ENCODE peak calls at places on chromosomes 16 and 17, in nine cellular contexts. A is GM12891, R is lower leg skin, U is uterus, E is A549, Y is heart left ventricle, L is H54, Q is IMR-90, D is HCT116. J is an unnamed sample.
A peak's percentile ranks its signal among the peaks of the same experiment; 100 is the strongest.

GRCh38 chr17:17191346-17191792 is 14.8 kb downstream of the PLD6 start:
- DNase-seq in U (peak; percentile 44), D (no peak), Q (peak; percentile 88), A (no peak), E (no peak), Y (no peak), L (peak; percentile 73), R (no peak), J (no peak)

GRCh38 chr17:78306913-78307312 is 53.0 kb downstream of the SOCS3 start:
- DNase-seq in Q (no peak), R (no peak), U (no peak), E (no peak), D (no peak), L (no peak), Y (no peak), A (no peak), J (no peak)

GRCh38 chr17:7835818-7836595 is 2.0 kb downstream of the KDM6B start:
- DNase-seq in D (no peak), U (no peak), E (peak; percentile 48), R (peak; percentile 94), L (no peak), A (no peak), Q (peak; percentile 58), Y (peak; percentile 88), J (peak; percentile 92)

GRCh38 chr16:3161235-3162018 is 26.6 kb upstream of the OR1F1 start:
- DNase-seq in A (no peak), D (no peak), L (no peak), R (no peak), Y (peak; percentile 56), E (peak; percentile 59), Q (no peak), U (no peak), J (no peak)

GRCh38 chr16:12228607-12229499 is 252.3 kb downstream of the SNX29 start:
- DNase-seq in R (peak; percentile 89), L (peak; percentile 35), U (peak; percentile 28), Q (peak; percentile 71), Y (no peak), E (peak; percentile 57), D (peak; percentile 28), A (peak; percentile 33), J (peak; percentile 76)

GRCh38 chr17:73566905-73567782 is 77.1 kb downstream of the SDK2 start:
- DNase-seq in D (no peak), L (no peak), Q (no peak), E (no peak), Y (peak; percentile 17), U (no peak), A (no peak), R (no peak), J (no peak)

GRCh38 chr16:73951541-73951940 is 345.1 kb upstream of the PSMD7 start:
- DNase-seq in A (no peak), L (no peak), Y (peak; percentile 70), R (no peak), D (no peak), Q (peak; percentile 17), U (no peak), E (no peak), J (no peak)

GRCh38 chr17:63629627-63630026 is 7.4 kb downstream of the MAP3K3 start:
- DNase-seq in L (no peak), Q (no peak), E (no peak), A (no peak), R (no peak), U (no peak), D (no peak), Y (no peak), J (no peak)

GRCh38 chr16:80671281-80671849 is 130.6 kb downstream of the DYNLRB2 start:
- DNase-seq in D (no peak), Y (no peak), A (peak; percentile 34), E (no peak), R (no peak), L (no peak), U (no peak), Q (no peak), J (no peak)

GRCh38 chr16:6977291-6977690 is 355.4 kb upstream of the RBFOX1 start:
- DNase-seq in Y (no peak), Q (no peak), R (no peak), D (no peak), U (no peak), A (no peak), E (no peak), L (no peak), J (no peak)

GRCh38 chr16:75109732-75110243 is 6.8 kb downstream of the LDHD start:
- DNase-seq in A (no peak), D (no peak), L (no peak), E (no peak), Q (no peak), U (no peak), R (no peak), Y (peak; percentile 80), J (peak; percentile 42)

GRCh38 chr16:23597003-23597756 is 1.1 kb upstream of the NDUFAB1 start:
- DNase-seq in R (no peak), D (peak; percentile 50), A (no peak), Y (no peak), Q (no peak), U (no peak), L (no peak), E (peak; percentile 23), J (peak; percentile 23)

GRCh38 chr16:83926726-83927397 is 26.2 kb upstream of the OSGIN1 start:
- DNase-seq in Q (peak; percentile 65), A (peak; percentile 84), D (peak; percentile 86), U (peak; percentile 66), Y (peak; percentile 84), R (peak; percentile 95), L (peak; percentile 92), E (peak; percentile 89), J (peak; percentile 75)

GRCh38 chr17:81391964-81392908 is 3.0 kb upstream of the BAHCC1 start:
- DNase-seq in Y (no peak), U (peak; percentile 73), R (no peak), E (no peak), L (no peak), A (no peak), D (no peak), Q (peak; percentile 52), J (peak; percentile 76)

GRCh38 chr17:81392909-81393654 is 2.2 kb upstream of the BAHCC1 start:
- DNase-seq in R (no peak), Q (no peak), D (no peak), Y (no peak), A (no peak), E (peak; percentile 39), U (no peak), L (no peak), J (no peak)

GRCh38 chr17:81394831-81395599 is at the start of gene BAHCC1:
- DNase-seq in E (peak; percentile 99), Q (peak; percentile 100), A (no peak), D (peak; percentile 100), L (peak; percentile 99), U (peak; percentile 100), Y (peak; percentile 100), R (peak; percentile 100), J (peak; percentile 100)

GRCh38 chr17:81394377-81394747 is 895 bp upstream of the BAHCC1 start:
- DNase-seq in R (no peak), A (no peak), E (no peak), Y (no peak), L (no peak), D (no peak), Q (no peak), U (no peak), J (no peak)

GRCh38 chr17:81393684-81394376 is 1.4 kb upstream of the BAHCC1 start:
- DNase-seq in R (peak; percentile 100), U (peak; percentile 100), Q (peak; percentile 99), L (peak; percentile 99), D (peak; percentile 100), Y (peak; percentile 100), A (no peak), E (peak; percentile 100), J (peak; percentile 100)
- TF ChIP-seq POLR2A in R (no peak), U (peak; percentile 82), Q (no peak), L (peak; percentile 40), D (peak; percentile 46), Y (peak; percentile 88), A (no peak), E (peak; percentile 49), J (peak; percentile 52)

DNA sequence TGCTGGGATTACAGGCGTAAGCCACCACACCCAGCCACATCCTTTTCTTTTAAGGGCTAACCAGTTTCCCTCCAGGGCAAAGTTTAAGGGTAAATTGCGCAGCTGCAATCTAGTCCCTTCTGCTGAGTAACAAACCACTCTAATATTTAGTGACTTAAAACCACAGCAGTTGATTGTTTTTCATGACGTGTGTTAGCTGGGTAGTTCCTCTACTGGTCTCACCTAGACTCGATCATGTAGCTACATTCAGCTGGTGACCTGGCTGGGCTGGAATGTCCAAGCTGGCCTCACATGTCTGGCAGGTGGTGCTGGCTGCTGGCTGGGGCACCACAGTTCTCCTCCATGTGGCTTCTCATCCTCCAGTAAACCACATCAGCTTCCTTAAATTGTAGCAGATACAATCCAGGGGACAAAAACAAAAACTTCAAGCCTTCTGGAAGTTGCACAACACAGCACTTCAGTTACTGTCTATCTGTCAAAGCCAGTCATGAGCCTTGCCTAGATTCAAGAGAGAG is 75.5 kb downstream of the GPRC5B start:
- DNase-seq in Q (peak; percentile 36), E (no peak), R (no peak), Y (no peak), A (no peak), D (no peak), U (no peak), L (no peak), J (no peak)
- TF ChIP-seq POLR2A in Q (no peak), E (no peak), R (no peak), Y (no peak), A (no peak), D (no peak), U (no peak), L (no peak), J (no peak)

GRCh38 chr17:44708401-44709263 is at the start of gene DBF4B:
- DNase-seq in A (peak; percentile 84), D (peak; percentile 88), U (peak; percentile 87), L (peak; percentile 67), R (peak; percentile 93), Q (peak; percentile 92), Y (peak; percentile 81), E (peak; percentile 99), J (peak; percentile 85)
- TF ChIP-seq POLR2A in A (peak; percentile 61), D (peak; percentile 85), U (no peak), L (peak; percentile 70), R (no peak), Q (no peak), Y (peak; percentile 13), E (peak; percentile 57), J (peak; percentile 9)

GRCh38 chr17:1996243-1997145 is 28.6 kb downstream of the RTN4RL1 start:
- DNase-seq in A (no peak), L (no peak), Y (no peak), D (no peak), E (no peak), R (no peak), U (no peak), Q (no peak), J (no peak)

GRCh38 chr17:1989135-1989534 is 36.0 kb downstream of the RTN4RL1 start:
- DNase-seq in Y (no peak), Q (peak; percentile 88), R (no peak), A (no peak), U (peak; percentile 39), D (peak; percentile 12), E (peak; percentile 55), L (peak; percentile 75), J (no peak)

GRCh38 chr17:1994707-1995106 is 30.4 kb downstream of the RTN4RL1 start:
- DNase-seq in U (no peak), L (no peak), A (no peak), Q (no peak), E (no peak), R (no peak), Y (no peak), D (no peak), J (no peak)

GRCh38 chr17:1995321-1996242 is 29.6 kb downstream of the RTN4RL1 start:
- DNase-seq in R (no peak), Q (no peak), D (no peak), E (no peak), U (no peak), Y (no peak), L (no peak), A (no peak), J (no peak)

GRCh38 chr17:1992541-1992940 is 32.6 kb downstream of the RTN4RL1 start:
- DNase-seq in Q (no peak), U (no peak), L (no peak), D (no peak), A (no peak), E (no peak), Y (no peak), R (no peak), J (no peak)
- TF ChIP-seq POLR2A in Q (no peak), U (no peak), L (no peak), D (no peak), A (no peak), E (no peak), Y (no peak), R (no peak), J (no peak)